ENCODE peak calls at places on chromosomes 7 and 10, in seven cellular contexts. R is stimulated activated CD8-positive, alpha-beta memory T cell treated with anti-CD3 and anti-CD28 coated beads, Interleukin-12 subunit alpha, Interleukin-12 subunit beta, amount 100 ng/mL, for 1 hour; J is effector CD4-positive, alpha-beta T cell; C is amygdala; O is CD4-positive, alpha-beta T cell; H is NCI-H748 treated with DMSO at 0.1 percent for 48 hours; I is substantia nigra. X is an unnamed sample.
A peak's percentile ranks its signal among the peaks of the same experiment; 100 is the strongest.

GRCh38 chr10:103481974-103482531 is 3.0 kb upstream of the CALHM3 start:
- DNase-seq in J (peak; percentile 27), R (no peak), H (peak; percentile 49), C (no peak), I (no peak), O (no peak), X (peak; percentile 63)

GRCh38 chr10:8102708-8103401 is 48.4 kb downstream of the GATA3 start:
- DNase-seq in C (no peak), J (no peak), R (no peak), I (no peak), H (no peak), O (no peak), X (no peak)

GRCh38 chr7:135160098-135160857 is 10.2 kb downstream of the CYREN start:
- DNase-seq in O (no peak), J (no peak), R (no peak), I (no peak), C (no peak), H (no peak), X (peak; percentile 8)

GRCh38 chr10:60032723-60033122 is 126.4 kb upstream of the CCDC6 start:
- DNase-seq in R (no peak), C (no peak), O (peak; percentile 3), H (peak; percentile 57), J (peak; percentile 3), I (no peak), X (peak; percentile 30)

GRCh38 chr7:491958-492713 is 27.5 kb downstream of the PDGFA start:
- DNase-seq in J (no peak), O (no peak), I (no peak), C (no peak), R (no peak), H (no peak), X (no peak)

GRCh38 chr10:89946106-89946505 is 244.7 kb downstream of the KIF20B start:
- DNase-seq in J (no peak), I (no peak), R (no peak), C (no peak), H (no peak), O (no peak), X (no peak)

GRCh38 chr10:20041931-20042330 is 225.7 kb downstream of the PLXDC2 start:
- DNase-seq in I (no peak), H (no peak), C (no peak), R (no peak), J (no peak), O (no peak), X (no peak)

GRCh38 chr7:152894295-152895170 is 135.0 kb downstream of the ACTR3B start:
- DNase-seq in O (no peak), R (no peak), H (no peak), C (no peak), I (no peak), J (no peak), X (no peak)

GRCh38 chr10:70906031-70906804 is 17.9 kb upstream of the PCBD1 start:
- DNase-seq in R (no peak), O (no peak), J (no peak), C (no peak), H (no peak), I (no peak), X (no peak)

GRCh38 chr7:114439581-114439980 is 25.0 kb downstream of the FOXP2 start:
- DNase-seq in O (no peak), J (no peak), H (peak; percentile 19), R (no peak), I (no peak), C (no peak), X (no peak)

GRCh38 chr7:14637968-14638367 is 264.6 kb downstream of the DGKB start:
- DNase-seq in J (no peak), O (no peak), H (no peak), C (no peak), R (no peak), I (no peak), X (no peak)

GRCh38 chr7:5489991-5490536 is 66.4 kb upstream of the TNRC18 start:
- DNase-seq in J (no peak), O (no peak), R (no peak), C (no peak), I (no peak), H (no peak), X (no peak)

GRCh38 chr7:25982684-25983083 is 169.3 kb upstream of the NFE2L3 start:
- DNase-seq in C (no peak), R (no peak), I (no peak), O (no peak), J (no peak), H (no peak), X (no peak)

GRCh38 chr7:155002411-155003214 is at the start of gene PAXIP1:
- DNase-seq in C (no peak), H (no peak), J (peak; percentile 60), R (peak; percentile 23), O (no peak), I (peak; percentile 55), X (peak; percentile 14)

GRCh38 chr7:28533267-28533666 is 120.9 kb downstream of the CREB5 start:
- DNase-seq in I (no peak), O (no peak), J (no peak), R (no peak), C (no peak), H (no peak), X (no peak)

GRCh38 chr7:24024276-24024675 is 259.7 kb upstream of the NPY start:
- DNase-seq in C (no peak), R (no peak), J (no peak), I (no peak), O (no peak), H (no peak), X (no peak)

GRCh38 chr7:136857573-136857972 is 10.9 kb upstream of the CHRM2 start:
- DNase-seq in O (no peak), C (no peak), H (no peak), R (no peak), J (no peak), I (no peak), X (no peak)

GRCh38 chr7:47402941-47403340 is 179.0 kb downstream of the TNS3 start:
- DNase-seq in O (no peak), H (no peak), J (no peak), R (no peak), C (no peak), I (no peak), X (no peak)

GRCh38 chr10:451021-451471 is 238.4 kb downstream of the DIP2C start:
- DNase-seq in O (peak; percentile 54), J (peak; percentile 57), I (no peak), H (no peak), R (peak; percentile 31), C (no peak), X (peak; percentile 34)

GRCh38 chr10:94725871-94726270 is 36.6 kb upstream of the CYP2C19 start:
- DNase-seq in J (no peak), O (no peak), R (no peak), H (no peak), C (no peak), I (no peak), X (no peak)